ENCODE peak calls at places on chromosomes 13 and 19, in five cellular contexts. L is CD8-positive, alpha-beta T cell; O is stomach; S is IMR-90; Y is tibial nerve. R is an unnamed sample.

GRCh38 chr19:45995715-45996385 is 583 bp downstream of the CCDC61 start:
- DNase-seq in L (no peak), O (no peak), S (peak), Y (no peak), R (no peak)

GRCh38 chr19:41994994-41995958 is 1.2 kb upstream of the ATP1A3 start:
- DNase-seq in L (no peak), O (no peak), S (no peak), Y (no peak), R (no peak)

GRCh38 chr19:3224346-3225325 is at the start of gene CELF5:
- DNase-seq in L (peak), O (peak), S (no peak), Y (no peak), R (peak)

GRCh38 chr19:15021286-15022007 is 27.8 kb upstream of the CASP14 start:
- DNase-seq in L (no peak), O (no peak), S (no peak), Y (no peak), R (no peak)

GRCh38 chr13:20528451-20528850 is 2.8 kb upstream of the CRYL1 start:
- DNase-seq in L (no peak), O (no peak), S (no peak), Y (no peak), R (no peak)

GRCh38 chr19:33624586-33625153 is 2.9 kb downstream of the CHST8 start:
- DNase-seq in L (no peak), O (no peak), S (no peak), Y (no peak), R (no peak)

GRCh38 chr13:59774511-59774911 is 389.2 kb downstream of the DIAPH3 start:
- DNase-seq in L (no peak), O (no peak), S (peak), Y (no peak), R (no peak)

GRCh38 chr13:23391752-23392151 is 41.8 kb downstream of the SACS start:
- DNase-seq in L (no peak), O (no peak), S (peak), Y (no peak), R (no peak)

GRCh38 chr19:2841858-2842574 is 741 bp downstream of the ZNF555 start:
- DNase-seq in L (no peak), O (no peak), S (no peak), Y (no peak), R (no peak)

GRCh38 chr13:63938851-63939250 is 2523.2 kb upstream of the PCDH20 start:
- DNase-seq in L (no peak), O (no peak), S (peak), Y (no peak), R (no peak)

GRCh38 chr13:39578821-39579291 is 24.1 kb downstream of the LHFPL6 start:
- DNase-seq in L (no peak), O (no peak), S (no peak), Y (no peak), R (no peak)

GRCh38 chr13:74325106-74325505 is 190.9 kb upstream of the KLF12 start:
- DNase-seq in L (no peak), O (no peak), S (peak), Y (no peak), R (no peak)

GRCh38 chr13:71864094-71864980 is 2.7 kb downstream of the DACH1 start:
- DNase-seq in L (no peak), O (no peak), S (no peak), Y (no peak), R (no peak)

GRCh38 chr19:53332484-53332883 is 1.1 kb upstream of the ZNF845 start:
- DNase-seq in L (no peak), O (no peak), S (no peak), Y (no peak), R (no peak)

GRCh38 chr13:75302031-75302430 is 179.9 kb downstream of the TBC1D4 start:
- DNase-seq in L (no peak), O (no peak), S (no peak), Y (no peak), R (no peak)

GRCh38 chr19:6048808-6049405 is 61.4 kb downstream of the RFX2 start:
- DNase-seq in L (peak), O (peak), S (peak), Y (peak), R (peak)

GRCh38 chr13:91097269-91097668 is 250.2 kb upstream of the MIR17HG start:
- DNase-seq in L (no peak), O (no peak), S (no peak), Y (no peak), R (no peak)

GRCh38 chr19:41927810-41928192 is 448 bp downstream of the ERFL start:
- DNase-seq in L (peak), O (no peak), S (no peak), Y (no peak), R (no peak)

GRCh38 chr19:30070198-30070969 is 128.3 kb downstream of the URI1 start:
- DNase-seq in L (no peak), O (peak), S (no peak), Y (no peak), R (no peak)

GRCh38 chr19:11214387-11214786 is 17.0 kb upstream of the KANK2 start:
- DNase-seq in L (no peak), O (no peak), S (no peak), Y (no peak), R (no peak)

GRCh38 chr19:55459950-55460657 is 1.3 kb downstream of the ISOC2 start:
- DNase-seq in L (no peak), O (no peak), S (peak), Y (no peak), R (no peak)

GRCh38 chr13:106573855-106574254 is 5.9 kb upstream of the ARGLU1 start:
- DNase-seq in L (no peak), O (peak), S (peak), Y (peak), R (no peak)

GRCh38 chr13:51645154-51645650 is 60.9 kb downstream of the WDFY2 start:
- DNase-seq in L (no peak), O (no peak), S (peak), Y (no peak), R (no peak)

GRCh38 chr13:98300956-98301641 is 124.0 kb upstream of the RNF113B start:
- DNase-seq in L (no peak), O (peak), S (peak), Y (no peak), R (no peak)

GRCh38 chr13:45219123-45219891 is 18.5 kb upstream of the KCTD4 start:
- DNase-seq in L (no peak), O (no peak), S (no peak), Y (no peak), R (no peak)

GRCh38 chr13:113928701-113929627 is 44.9 kb downstream of the C13orf46 start:
- DNase-seq in L (no peak), O (peak), S (peak), Y (peak), R (no peak)

GRCh38 chr13:97142452-97142851 is 79.7 kb upstream of the MBNL2 start:
- DNase-seq in L (no peak), O (no peak), S (no peak), Y (no peak), R (no peak)

GRCh38 chr13:76663941-76664340 is 222.3 kb downstream of the KCTD12 start:
- DNase-seq in L (no peak), O (no peak), S (peak), Y (no peak), R (no peak)

GRCh38 chr13:51562011-51562671 is 22.1 kb upstream of the WDFY2 start:
- DNase-seq in L (no peak), O (no peak), S (no peak), Y (no peak), R (no peak)

GRCh38 chr19:47619763-47620162 is 10.8 kb downstream of the BICRA start:
- DNase-seq in L (no peak), O (no peak), S (peak), Y (no peak), R (no peak)

GRCh38 chr13:30985637-30986205 is 53.3 kb downstream of the TEX26 start:
- DNase-seq in L (no peak), O (no peak), S (peak), Y (no peak), R (no peak)

GRCh38 chr19:35935911-35936737 is at the start of gene LRFN3:
- DNase-seq in L (peak), O (peak), S (peak), Y (peak), R (no peak)

GRCh38 chr13:106561551-106562170 is 6.3 kb downstream of the ARGLU1 start:
- DNase-seq in L (no peak), O (no peak), S (peak), Y (no peak), R (peak)

GRCh38 chr13:95301135-95301946 is at the start of gene ABCC4:
- DNase-seq in L (peak), O (peak), S (peak), Y (no peak), R (peak)

GRCh38 chr13:79637086-79637763 is 156.3 kb downstream of the NDFIP2 start:
- DNase-seq in L (no peak), O (peak), S (no peak), Y (no peak), R (no peak)

GRCh38 chr13:113852536-113853517 is 11.0 kb downstream of the GAS6 start:
- DNase-seq in L (peak), O (no peak), S (no peak), Y (no peak), R (no peak)

GRCh38 chr19:32702010-32702409 is 10.4 kb downstream of the NUDT19 start:
- DNase-seq in L (no peak), O (peak), S (no peak), Y (no peak), R (no peak)

GRCh38 chr19:6236310-6237291 is 43.2 kb downstream of the MLLT1 start:
- DNase-seq in L (no peak), O (peak), S (no peak), Y (no peak), R (no peak)

DNA sequence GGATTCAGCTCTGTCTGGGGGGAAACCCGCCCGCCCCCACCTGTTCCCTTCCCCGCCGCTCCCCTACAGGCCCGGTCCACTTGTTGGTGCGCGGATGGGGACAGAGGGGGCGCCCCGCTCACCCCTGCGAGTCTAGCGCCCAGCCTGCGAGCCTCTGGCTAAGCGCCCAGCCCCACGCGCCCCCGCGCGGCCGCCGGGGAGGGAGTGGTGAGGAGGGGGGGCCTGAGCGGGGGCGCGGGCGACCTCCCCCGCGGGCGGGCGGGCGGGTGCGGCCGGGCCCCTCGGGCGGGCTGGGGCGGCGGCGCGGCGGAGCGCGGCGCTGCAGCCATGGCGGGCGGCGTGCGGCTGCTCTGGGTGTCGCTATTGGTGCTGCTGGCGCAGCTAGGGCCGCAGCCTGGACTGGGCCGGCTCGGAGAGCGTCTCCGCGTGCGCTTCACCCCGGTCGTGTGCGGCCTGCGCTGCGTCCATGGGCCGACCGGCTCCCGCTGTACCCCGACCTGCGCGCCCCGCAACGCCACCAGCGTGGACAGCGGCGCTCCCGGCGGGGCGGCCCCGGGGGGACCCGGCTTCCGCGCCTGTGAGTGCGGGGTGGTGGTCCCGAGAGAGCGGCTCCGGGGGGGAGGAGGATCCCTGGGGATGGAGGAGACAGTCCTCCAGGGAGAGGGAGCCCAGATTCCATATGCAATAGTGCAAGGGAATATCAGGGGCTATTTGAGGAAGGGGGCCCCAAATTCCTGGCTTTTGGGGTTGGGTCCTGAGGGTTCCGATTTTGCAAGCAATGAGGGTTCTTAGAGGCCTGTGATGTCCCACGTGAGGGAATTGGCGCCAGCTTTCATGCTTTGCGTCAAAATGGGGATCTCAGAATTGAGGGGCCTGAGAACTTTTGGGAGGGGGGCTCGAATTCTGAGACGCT is at the start of gene LTBP4:
- DNase-seq in L (no peak), O (no peak), S (no peak), Y (no peak), R (peak)
- TF ChIP-seq CTCF in L (no peak), O (no peak), S (peak), Y (peak), R (no peak)

GRCh38 chr13:41723136-41723535 is 237.8 kb downstream of the VWA8 start:
- DNase-seq in L (no peak), O (no peak), S (no peak), Y (no peak), R (no peak)
- TF ChIP-seq CTCF in L (no peak), O (no peak), S (no peak), Y (no peak), R (no peak)

DNA sequence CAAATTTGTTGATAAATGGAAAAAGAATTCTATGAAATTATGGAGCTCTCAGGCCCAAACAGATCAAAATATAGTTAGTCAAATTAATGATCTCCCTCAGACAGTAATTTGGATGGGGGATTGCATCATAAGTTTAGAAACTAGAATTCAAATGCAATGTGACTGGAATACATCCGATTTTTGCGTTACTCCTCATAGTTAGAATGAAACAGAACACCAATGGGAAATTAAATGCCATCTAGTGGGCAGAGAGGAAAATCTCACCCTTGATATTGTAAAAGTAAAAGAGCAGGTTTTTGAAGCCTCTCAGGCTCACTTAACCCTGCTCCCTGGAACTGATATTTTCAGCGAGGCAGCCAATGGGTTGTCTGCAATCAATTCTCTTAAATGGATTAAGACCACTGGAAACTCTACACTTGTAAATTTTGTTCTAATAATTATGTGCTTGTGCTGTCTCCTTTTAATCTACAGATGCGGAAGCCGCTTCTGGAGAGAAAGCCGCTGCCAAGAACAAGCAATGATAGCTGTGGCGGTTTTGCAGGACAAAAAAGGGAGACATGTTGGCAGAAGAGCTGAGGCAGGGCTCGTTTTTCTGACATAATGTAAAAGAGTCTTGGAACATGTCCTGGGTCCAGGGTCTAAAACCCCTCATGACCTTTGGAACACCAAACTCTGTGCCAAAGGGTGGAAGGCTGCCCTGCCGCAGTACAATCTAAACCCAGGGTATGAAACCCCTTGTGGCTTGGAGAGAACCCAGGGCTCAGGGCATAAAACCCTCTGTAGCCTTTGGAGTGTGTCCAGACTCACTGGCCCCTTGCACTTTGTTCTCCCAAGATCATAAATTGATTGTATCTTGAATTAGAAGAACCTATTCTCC is 12.9 kb downstream of the ZNF417 start:
- DNase-seq in L (no peak), O (no peak), S (peak), Y (no peak), R (no peak)
- TF ChIP-seq CTCF in L (peak), O (peak), S (peak), Y (no peak), R (no peak)

DNA sequence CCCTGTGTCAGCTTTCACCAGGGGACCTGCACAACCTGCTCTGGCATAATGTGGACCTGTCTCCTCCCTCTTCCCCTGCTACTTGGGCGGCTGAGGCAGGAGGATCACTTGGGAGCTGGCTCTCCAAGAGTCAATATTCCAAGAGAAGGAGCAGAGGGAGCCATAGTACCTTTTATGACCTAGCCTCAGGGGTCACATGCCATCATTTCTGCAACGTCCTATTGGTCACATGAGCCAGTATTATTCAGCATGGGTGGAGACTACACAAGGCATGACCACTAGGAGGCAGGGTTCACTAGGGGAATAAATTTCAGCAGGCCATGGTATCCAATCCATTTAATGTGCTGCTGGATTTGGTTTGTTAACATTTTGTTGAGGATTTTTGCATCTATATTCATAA is 12.0 kb upstream of the SHFL start:
- DNase-seq in L (no peak), O (no peak), S (peak), Y (no peak), R (no peak)
- TF ChIP-seq CTCF in L (peak), O (peak), S (peak), Y (no peak), R (no peak)

DNA sequence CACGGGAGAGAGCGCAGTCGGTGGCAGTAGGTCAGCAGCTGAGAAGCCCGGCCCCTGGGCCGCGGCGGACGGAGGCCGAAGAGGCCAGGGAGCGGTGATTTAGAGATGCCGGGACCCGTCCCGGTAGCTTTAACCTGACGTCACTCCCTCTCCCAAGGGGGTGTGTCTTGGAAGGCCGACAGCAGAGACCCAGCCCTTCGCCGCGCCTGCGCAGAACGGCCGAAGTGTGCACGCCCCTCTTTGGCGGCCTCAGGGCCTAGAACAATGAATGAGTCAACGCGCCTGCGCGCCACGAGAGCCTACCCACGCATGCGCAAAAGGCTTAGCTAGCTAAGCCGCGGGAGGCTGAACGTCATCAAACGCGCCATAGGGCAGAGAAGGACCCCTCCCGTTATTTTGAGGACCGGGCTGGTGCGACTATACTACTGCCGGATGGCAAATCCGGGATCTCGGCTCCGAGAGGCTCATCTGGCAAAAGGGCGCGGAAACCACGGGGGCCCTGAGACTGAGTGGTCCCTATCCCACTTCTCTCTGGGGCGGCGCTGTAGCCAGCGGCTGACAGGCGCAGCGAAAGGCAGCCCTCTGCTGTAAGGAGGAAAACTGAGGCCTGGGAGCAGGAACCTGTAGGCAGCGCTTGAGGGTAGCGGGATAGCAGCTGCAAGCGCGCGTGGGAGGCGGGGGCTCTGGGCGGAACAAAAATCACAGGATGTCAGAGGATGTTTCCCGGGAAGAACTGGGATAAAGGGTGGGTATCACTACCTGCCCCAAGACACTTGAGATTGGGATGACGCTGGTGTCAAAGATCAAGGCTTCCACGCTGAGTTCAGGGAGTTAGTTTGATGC is at the start of the genes IRGQ and ZNF576:
- DNase-seq in L (peak), O (peak), S (peak), Y (peak), R (peak)
- TF ChIP-seq CTCF in L (no peak), O (no peak), S (peak), Y (no peak), R (no peak)

GRCh38 chr13:36495431-36495830 is 63.1 kb downstream of the CCNA1 start:
- DNase-seq in L (no peak), O (no peak), S (no peak), Y (no peak), R (no peak)
- TF ChIP-seq CTCF in L (no peak), O (no peak), S (no peak), Y (no peak), R (no peak)

GRCh38 chr19:12944064-12944674 is 1.5 kb upstream of the RAD23A start:
- DNase-seq in L (no peak), O (no peak), S (no peak), Y (no peak), R (no peak)

GRCh38 chr19:12947702-12948596 is 2.3 kb downstream of the RAD23A start:
- DNase-seq in L (no peak), O (peak), S (no peak), Y (no peak), R (no peak)

GRCh38 chr19:12948597-12949362 is 3.1 kb downstream of the RAD23A start:
- DNase-seq in L (no peak), O (no peak), S (no peak), Y (no peak), R (no peak)

GRCh38 chr19:12945479-12946091 is at the start of gene RAD23A:
- DNase-seq in L (peak), O (peak), S (peak), Y (peak), R (peak)

GRCh38 chr19:12946092-12946845 is 607 bp downstream of the RAD23A start:
- DNase-seq in L (no peak), O (peak), S (peak), Y (no peak), R (peak)
- TF ChIP-seq CTCF in L (no peak), O (no peak), S (no peak), Y (no peak), R (no peak)